ENCODE peak calls at places on chromosomes 1 and 21, in six cellular contexts. I is suprapubic skin, S is RWPE1, W is transverse colon, K is GM20000, B is fibroblast of lung. R is an unnamed sample.
A peak's percentile ranks its signal among the peaks of the same experiment; 100 is the strongest.

GRCh38 chr1:149979245-149979971 is 31.1 kb downstream of the OTUD7B start:
- DNase-seq in I (no peak), S (no peak), W (no peak), K (peak; percentile 15), B (no peak), R (no peak)

GRCh38 chr1:188489336-188490112 is 1660.8 kb downstream of the PLA2G4A start:
- DNase-seq in I (no peak), S (no peak), W (no peak), K (no peak), B (peak; percentile 30), R (no peak)

GRCh38 chr1:6646499-6647148 is 22.0 kb downstream of the THAP3 start:
- DNase-seq in I (no peak), S (peak; percentile 41), W (no peak), K (peak; percentile 59), B (peak; percentile 71), R (no peak)

GRCh38 chr1:81111818-81112217 is 688.9 kb upstream of the ADGRL2 start:
- DNase-seq in I (no peak), S (peak; percentile 39), W (no peak), K (no peak), B (peak; percentile 68), R (peak; percentile 16)

GRCh38 chr1:198272492-198272891 is 115.7 kb downstream of the NEK7 start:
- DNase-seq in I (no peak), S (no peak), W (no peak), K (no peak), B (no peak), R (no peak)

GRCh38 chr1:218553197-218553596 is 208.1 kb downstream of the TGFB2 start:
- DNase-seq in I (no peak), S (no peak), W (no peak), K (no peak), B (no peak), R (no peak)

GRCh38 chr1:220497220-220497756 is 30.6 kb upstream of the MARK1 start:
- DNase-seq in I (no peak), S (no peak), W (no peak), K (no peak), B (no peak), R (no peak)

GRCh38 chr21:34704119-34704518 is 35.3 kb downstream of the CLIC6 start:
- DNase-seq in I (no peak), S (no peak), W (no peak), K (no peak), B (peak; percentile 59), R (no peak)

GRCh38 chr1:32818804-32819541 is 1.5 kb downstream of the S100PBP start:
- DNase-seq in I (no peak), S (no peak), W (peak; percentile 43), K (peak; percentile 71), B (no peak), R (no peak)

GRCh38 chr1:39696448-39696847 is 5.2 kb upstream of the HPCAL4 start:
- DNase-seq in I (no peak), S (no peak), W (no peak), K (no peak), B (no peak), R (no peak)

GRCh38 chr1:248822148-248823032 is 3.3 kb downstream of the SH3BP5L start:
- DNase-seq in I (peak; percentile 34), S (no peak), W (no peak), K (no peak), B (no peak), R (no peak)

GRCh38 chr1:74995848-74996247 is 138.3 kb upstream of the LHX8 start:
- DNase-seq in I (no peak), S (no peak), W (no peak), K (no peak), B (no peak), R (no peak)

GRCh38 chr21:43937898-43938309 is 72.9 kb downstream of the AGPAT3 start:
- DNase-seq in I (no peak), S (no peak), W (no peak), K (peak; percentile 74), B (no peak), R (no peak)

GRCh38 chr1:180566495-180566894 is 7.7 kb downstream of the OVAAL start:
- DNase-seq in I (no peak), S (no peak), W (no peak), K (no peak), B (no peak), R (no peak)

GRCh38 chr1:171134194-171134924 is 43.7 kb downstream of the FMO3 start:
- DNase-seq in I (no peak), S (no peak), W (no peak), K (no peak), B (no peak), R (no peak)

GRCh38 chr1:214435867-214436266 is 115.5 kb downstream of the PTPN14 start:
- DNase-seq in I (no peak), S (no peak), W (no peak), K (no peak), B (no peak), R (no peak)

GRCh38 chr1:113452921-113453770 is 62.8 kb downstream of the MAGI3 start:
- DNase-seq in I (no peak), S (peak; percentile 38), W (peak; percentile 14), K (peak; percentile 14), B (peak; percentile 78), R (no peak)

DNA sequence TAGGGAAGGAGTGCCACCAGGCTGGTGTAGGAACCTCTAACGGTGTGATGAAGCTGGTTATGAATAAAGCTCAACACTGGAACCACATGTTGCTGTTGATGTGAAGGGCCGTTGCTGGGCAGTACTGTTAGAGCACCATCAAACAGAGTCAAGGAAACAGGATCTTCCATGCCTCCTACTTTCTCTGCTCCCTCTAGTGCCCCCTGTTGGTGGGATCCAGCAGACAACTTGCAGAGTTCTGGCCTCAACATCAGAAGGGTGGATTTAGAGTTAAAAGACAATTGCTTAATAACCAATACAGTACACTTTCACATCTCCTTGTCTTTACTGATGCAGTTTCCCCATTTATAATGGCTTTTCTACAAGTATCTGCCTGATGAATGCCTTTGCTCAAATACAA is 336.4 kb downstream of the NTNG1 start:
- DNase-seq in I (no peak), S (no peak), W (no peak), K (peak; percentile 27), B (no peak), R (no peak)
- TF ChIP-seq CTCF in I (no peak), S (no peak), W (no peak), K (no peak), B (peak; percentile 14), R (no peak)

GRCh38 chr1:203304391-203304918 is 864 bp upstream of the BTG2 start:
- DNase-seq in I (no peak), S (no peak), W (no peak), K (no peak), B (no peak), R (no peak)

GRCh38 chr1:203302461-203302860 is 2.9 kb upstream of the BTG2 start:
- DNase-seq in I (no peak), S (no peak), W (no peak), K (no peak), B (no peak), R (no peak)

GRCh38 chr1:203300441-203301330 is 4.6 kb upstream of the BTG2 start:
- DNase-seq in I (no peak), S (no peak), W (no peak), K (no peak), B (no peak), R (no peak)

GRCh38 chr1:203301331-203301668 is 4.0 kb upstream of the BTG2 start:
- DNase-seq in I (no peak), S (no peak), W (no peak), K (no peak), B (no peak), R (no peak)

DNA sequence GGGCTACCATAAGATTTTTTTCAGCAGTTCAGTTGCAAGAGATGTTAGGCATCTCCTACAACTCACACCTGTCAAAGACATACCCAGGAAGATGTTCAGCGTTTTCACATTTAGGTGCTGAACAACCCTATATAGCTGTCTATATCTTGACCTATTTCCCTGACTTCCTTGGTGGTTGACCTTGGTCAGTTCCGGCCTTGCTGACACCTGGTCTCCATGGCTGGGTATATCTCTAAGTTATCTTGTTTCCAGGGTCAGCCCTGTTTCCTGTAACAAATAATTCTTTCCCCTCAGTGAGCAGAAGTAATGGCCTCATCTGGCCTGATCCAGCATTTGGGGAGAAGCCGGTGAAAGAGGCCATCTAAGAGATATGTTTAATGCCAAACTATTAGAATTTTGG is 2.4 kb upstream of the BTG2 start:
- DNase-seq in I (no peak), S (no peak), W (no peak), K (no peak), B (no peak), R (no peak)
- TF ChIP-seq CTCF in I (no peak), S (no peak), W (no peak), K (no peak), B (no peak), R (no peak)

GRCh38 chr1:70485624-70486023 is 74.6 kb downstream of the CTH start:
- DNase-seq in I (no peak), S (no peak), W (no peak), K (no peak), B (no peak), R (no peak)

GRCh38 chr1:70486676-70487470 is 75.8 kb downstream of the CTH start:
- DNase-seq in I (no peak), S (peak; percentile 34), W (no peak), K (no peak), B (peak; percentile 91), R (peak; percentile 81)

GRCh38 chr1:70490153-70490552 is 79.1 kb downstream of the CTH start:
- DNase-seq in I (no peak), S (no peak), W (no peak), K (no peak), B (no peak), R (no peak)

GRCh38 chr1:70487471-70487840 is 76.4 kb downstream of the CTH start:
- DNase-seq in I (no peak), S (no peak), W (no peak), K (no peak), B (no peak), R (no peak)

GRCh38 chr1:70487910-70488665 is 77.0 kb downstream of the CTH start:
- DNase-seq in I (no peak), S (peak; percentile 14), W (peak; percentile 14), K (peak; percentile 46), B (peak; percentile 40), R (no peak)
- TF ChIP-seq CTCF in I (no peak), S (no peak), W (peak; percentile 62), K (peak; percentile 66), B (peak; percentile 70), R (peak; percentile 57)

GRCh38 chr1:69919922-69920273 is 285.5 kb downstream of the LRRC40 start:
- DNase-seq in I (no peak), S (no peak), W (no peak), K (no peak), B (no peak), R (no peak)
- TF ChIP-seq CTCF in I (no peak), S (no peak), W (no peak), K (no peak), B (no peak), R (no peak)

GRCh38 chr1:109704173-109704572 is 7.9 kb upstream of the GSTM5 start:
- DNase-seq in I (no peak), S (no peak), W (no peak), K (no peak), B (no peak), R (no peak)
- TF ChIP-seq CTCF in I (no peak), S (no peak), W (no peak), K (no peak), B (no peak), R (no peak)

DNA sequence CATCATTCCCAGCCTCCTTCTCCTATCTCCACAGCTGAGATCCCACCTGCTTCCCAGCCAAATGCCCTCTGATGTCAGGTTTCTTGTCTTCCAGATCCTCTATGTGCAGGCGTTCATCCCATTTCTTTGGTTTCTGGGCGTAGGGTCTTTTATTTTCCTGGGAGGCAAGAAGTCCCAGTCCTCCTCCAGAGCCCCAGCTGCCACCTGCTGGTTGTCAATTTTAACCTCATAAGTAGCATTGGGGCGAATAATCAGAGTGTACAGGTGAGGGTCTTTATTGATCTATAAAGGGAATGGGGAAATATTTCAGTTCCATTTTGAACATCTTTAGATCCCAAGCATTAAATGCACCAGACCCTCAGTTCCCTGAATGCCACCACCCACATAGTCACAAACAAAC is 47.2 kb upstream of the EPS15 start:
- DNase-seq in I (no peak), S (no peak), W (no peak), K (no peak), B (no peak), R (no peak)
- TF ChIP-seq CTCF in I (no peak), S (no peak), W (no peak), K (no peak), B (no peak), R (no peak)

R was measured in AG04450.